ENCODE peak calls at places on chromosome 13, in seven cellular contexts. E is GM12878, A is K562, G is HepG2, R is HCT116, K is H1, X is SK-N-SH. Q is an unnamed sample.
A peak's percentile ranks its signal among the peaks of the same experiment; 100 is the strongest.

GRCh38 chr13:113947321-113948033 is 26.4 kb downstream of the C13orf46 start:
- DNase-seq in K (no peak), E (no peak), R (peak; percentile 12), X (no peak), G (no peak), A (peak; percentile 53), Q (peak; percentile 79)

GRCh38 chr13:98563071-98563470 is 13.8 kb downstream of the STK24 start:
- DNase-seq in E (no peak), G (no peak), K (no peak), X (no peak), A (no peak), R (no peak), Q (no peak)

GRCh38 chr13:64164435-64164834 is 2748.8 kb upstream of the PCDH20 start:
- DNase-seq in G (no peak), E (no peak), X (no peak), R (no peak), A (no peak), K (no peak), Q (no peak)

GRCh38 chr13:99960663-99961440 is 10.7 kb downstream of the ZIC5 start:
- DNase-seq in E (no peak), X (no peak), A (no peak), G (no peak), R (no peak), K (no peak), Q (no peak)

GRCh38 chr13:50366488-50367174 is 351.4 kb downstream of the KCNRG start:
- DNase-seq in X (peak; percentile 32), G (no peak), R (no peak), K (no peak), A (no peak), E (peak; percentile 79), Q (no peak)

GRCh38 chr13:30587231-30587630 is 30.5 kb upstream of the USPL1 start:
- DNase-seq in A (no peak), R (no peak), E (no peak), G (no peak), X (no peak), K (no peak), Q (no peak)

GRCh38 chr13:89361909-89362308 is 1690.7 kb downstream of the SLITRK5 start:
- DNase-seq in E (no peak), G (no peak), A (no peak), R (no peak), X (no peak), K (no peak), Q (no peak)

GRCh38 chr13:41007359-41008118 is 11.6 kb downstream of the ELF1 start:
- DNase-seq in X (no peak), E (no peak), G (peak; percentile 48), R (no peak), A (peak; percentile 31), K (no peak), Q (no peak)

GRCh38 chr13:31282741-31283455 is 83.1 kb downstream of the B3GLCT start:
- DNase-seq in A (no peak), E (no peak), R (no peak), G (no peak), K (no peak), X (no peak), Q (no peak)

GRCh38 chr13:39364797-39365468 is 238.1 kb downstream of the LHFPL6 start:
- DNase-seq in A (no peak), K (no peak), E (no peak), R (peak; percentile 0), G (peak; percentile 7), X (no peak), Q (peak; percentile 15)
- TF ChIP-seq JUND in A (no peak), K (no peak), E (no peak), R (no peak), G (no peak), X (no peak), Q (no peak)

GRCh38 chr13:72041165-72041564 is 174.2 kb upstream of the DACH1 start:
- DNase-seq in G (no peak), X (no peak), E (no peak), A (no peak), K (no peak), R (no peak), Q (no peak)
- TF ChIP-seq JUND in G (no peak), X (no peak), E (no peak), A (no peak), K (no peak), R (no peak), Q (no peak)

GRCh38 chr13:34044041-34044440 is 226.1 kb downstream of the RFC3 start:
- DNase-seq in G (no peak), X (no peak), K (no peak), R (no peak), E (no peak), A (no peak), Q (peak; percentile 86)
- TF ChIP-seq JUND in G (no peak), X (peak; percentile 4), K (no peak), R (no peak), E (no peak), A (no peak), Q (no peak)

GRCh38 chr13:109783447-109783814 is 3.0 kb downstream of the IRS2 start:
- DNase-seq in E (no peak), A (no peak), X (peak; percentile 65), K (peak; percentile 79), R (no peak), G (no peak), Q (no peak)
- TF ChIP-seq JUND in E (no peak), A (no peak), X (no peak), K (no peak), R (no peak), G (no peak), Q (no peak)

GRCh38 chr13:71877280-71877653 is 10.3 kb upstream of the DACH1 start:
- DNase-seq in G (no peak), X (no peak), A (no peak), R (no peak), K (peak; percentile 49), E (no peak), Q (no peak)

GRCh38 chr13:71880753-71881541 is 13.9 kb upstream of the DACH1 start:
- DNase-seq in E (no peak), G (no peak), X (no peak), R (no peak), K (no peak), A (no peak), Q (no peak)

GRCh38 chr13:71879945-71880344 is 12.9 kb upstream of the DACH1 start:
- DNase-seq in E (no peak), R (no peak), G (no peak), K (no peak), A (no peak), X (no peak), Q (no peak)

GRCh38 chr13:71876648-71877279 is 9.8 kb upstream of the DACH1 start:
- DNase-seq in R (no peak), G (no peak), X (no peak), K (no peak), A (no peak), E (peak; percentile 9), Q (no peak)

GRCh38 chr13:71879129-71879535 is 12.1 kb upstream of the DACH1 start:
- DNase-seq in K (no peak), G (peak; percentile 27), R (peak; percentile 8), A (no peak), E (no peak), X (peak; percentile 33), Q (peak; percentile 60)
- TF ChIP-seq JUND in K (no peak), G (no peak), R (no peak), A (no peak), E (no peak), X (no peak), Q (no peak)

GRCh38 chr13:51831519-51831918 is 13.5 kb downstream of the TMEM272 start:
- DNase-seq in K (no peak), A (no peak), G (no peak), E (no peak), X (no peak), R (no peak), Q (no peak)

GRCh38 chr13:51832471-51833152 is 12.4 kb downstream of the TMEM272 start:
- DNase-seq in A (peak; percentile 28), G (no peak), K (no peak), X (peak; percentile 39), R (no peak), E (no peak), Q (peak; percentile 35)

GRCh38 chr13:51827254-51827653 is 17.7 kb downstream of the TMEM272 start:
- DNase-seq in G (no peak), X (no peak), K (no peak), R (no peak), E (no peak), A (no peak), Q (no peak)

GRCh38 chr13:51826606-51827005 is 18.4 kb downstream of the TMEM272 start:
- DNase-seq in E (no peak), G (no peak), X (no peak), R (no peak), K (no peak), A (no peak), Q (peak; percentile 57)

GRCh38 chr13:51829236-51829899 is 15.6 kb downstream of the TMEM272 start:
- DNase-seq in G (no peak), E (no peak), X (no peak), K (no peak), A (no peak), R (no peak), Q (no peak)
- TF ChIP-seq JUND in G (no peak), E (no peak), X (no peak), K (no peak), A (no peak), R (no peak), Q (no peak)

GRCh38 chr13:75383064-75383715 is 98.8 kb downstream of the TBC1D4 start:
- DNase-seq in A (no peak), G (no peak), E (no peak), X (no peak), R (no peak), K (no peak), Q (no peak)

GRCh38 chr13:75390229-75390628 is 91.7 kb downstream of the TBC1D4 start:
- DNase-seq in A (no peak), K (no peak), E (no peak), R (no peak), X (no peak), G (no peak), Q (no peak)

GRCh38 chr13:75385708-75386083 is 96.3 kb downstream of the TBC1D4 start:
- DNase-seq in X (no peak), R (no peak), K (no peak), A (no peak), G (no peak), E (no peak), Q (no peak)

GRCh38 chr13:75384881-75385707 is 96.9 kb downstream of the TBC1D4 start:
- DNase-seq in R (no peak), E (no peak), G (no peak), K (no peak), X (no peak), A (no peak), Q (no peak)
- TF ChIP-seq JUND in R (no peak), E (no peak), G (no peak), K (no peak), X (no peak), A (no peak), Q (no peak)

GRCh38 chr13:74090869-74091605 is 43.2 kb downstream of the KLF12 start:
- DNase-seq in R (no peak), E (no peak), X (no peak), A (no peak), K (no peak), G (no peak), Q (no peak)
- TF ChIP-seq JUND in R (no peak), E (no peak), X (no peak), A (no peak), K (no peak), G (no peak), Q (no peak)